ENCODE peak calls at places on chromosomes 13 and 19, in six cellular contexts. T is ovary, U is PC-3, F is dorsolateral prefrontal cortex, H is K562, M is heart left ventricle. R is an unnamed sample.
A peak's percentile ranks its signal among the peaks of the same experiment; 100 is the strongest.

GRCh38 chr19:52789440-52789839 is 2.8 kb upstream of the ZNF600 start:
- DNase-seq in T (no peak), U (no peak), F (no peak), H (no peak), M (no peak), R (no peak)

GRCh38 chr13:112154301-112155060 is 87.5 kb downstream of the SOX1 start:
- DNase-seq in T (no peak), U (no peak), F (no peak), H (no peak), M (no peak), R (no peak)

GRCh38 chr19:10517361-10517759 is at the start of gene S1PR5:
- DNase-seq in T (no peak), U (no peak), F (peak; percentile 88), H (peak; percentile 70), M (peak; percentile 44), R (no peak)

GRCh38 chr19:40246292-40247073 is 20.0 kb upstream of the CCNP start:
- DNase-seq in T (no peak), U (no peak), F (no peak), H (no peak), M (no peak), R (no peak)

GRCh38 chr13:105821337-105821736 is 714.1 kb downstream of the EFNB2 start:
- DNase-seq in T (no peak), U (no peak), F (no peak), H (no peak), M (no peak), R (no peak)

GRCh38 chr19:57566396-57567256 is 7.0 kb upstream of the ZNF550 start:
- DNase-seq in T (no peak), U (no peak), F (no peak), H (no peak), M (no peak), R (no peak)

GRCh38 chr13:43848250-43848649 is 31.3 kb downstream of the CCDC122 start:
- DNase-seq in T (no peak), U (peak; percentile 13), F (no peak), H (no peak), M (no peak), R (no peak)

GRCh38 chr19:34343751-34344150 is 21.2 kb upstream of the GPI start:
- DNase-seq in T (no peak), U (no peak), F (no peak), H (no peak), M (no peak), R (no peak)

GRCh38 chr13:42906257-42906656 is 85.8 kb downstream of the EPSTI1 start:
- DNase-seq in T (no peak), U (no peak), F (no peak), H (no peak), M (no peak), R (no peak)

GRCh38 chr13:93727301-93728141 is 500.9 kb downstream of the GPC6 start:
- DNase-seq in T (no peak), U (peak; percentile 85), F (no peak), H (no peak), M (no peak), R (no peak)

GRCh38 chr19:8445488-8446001 is 770 bp downstream of the HNRNPM start:
- DNase-seq in T (peak; percentile 60), U (peak; percentile 46), F (peak; percentile 56), H (peak; percentile 75), M (peak; percentile 67), R (peak; percentile 78)

GRCh38 chr19:10888421-10888866 is 17.1 kb downstream of the CARM1 start:
- DNase-seq in T (no peak), U (no peak), F (no peak), H (no peak), M (no peak), R (no peak)

GRCh38 chr13:24868874-24869273 is 104.9 kb downstream of the RNF17 start:
- DNase-seq in T (no peak), U (no peak), F (no peak), H (no peak), M (no peak), R (no peak)

GRCh38 chr13:47241446-47241845 is 344.6 kb upstream of the HTR2A start:
- DNase-seq in T (no peak), U (no peak), F (no peak), H (no peak), M (no peak), R (no peak)

GRCh38 chr13:76994281-76994680 is 2.4 kb downstream of the CLN5 start:
- DNase-seq in T (no peak), U (peak; percentile 44), F (no peak), H (no peak), M (no peak), R (no peak)

GRCh38 chr19:58154287-58154678 is 3.7 kb upstream of the ZNF329 start:
- DNase-seq in T (peak; percentile 58), U (no peak), F (no peak), H (no peak), M (peak; percentile 41), R (peak; percentile 37)

GRCh38 chr13:51230473-51231105 is 8.4 kb downstream of the FAM124A start:
- DNase-seq in T (peak; percentile 64), U (no peak), F (no peak), H (no peak), M (peak; percentile 63), R (no peak)

GRCh38 chr19:40802300-40803169 is 3.5 kb downstream of the EGLN2 start:
- DNase-seq in T (peak; percentile 79), U (no peak), F (no peak), H (no peak), M (peak; percentile 82), R (peak; percentile 67)

GRCh38 chr19:47663911-47664771 is 49.1 kb upstream of the EHD2 start:
- DNase-seq in T (peak; percentile 88), U (peak; percentile 86), F (peak; percentile 73), H (peak; percentile 49), M (peak; percentile 76), R (peak; percentile 56)
- H3K4me3 ChIP-seq in T (no peak overlapping the region), U (peak overlapping the region; percentile 53), F (no peak overlapping the region), H (no peak overlapping the region), M (peak overlapping the region; percentile 8), R (no peak overlapping the region)

GRCh38 chr13:49538404-49538803 is 42.7 kb downstream of the PHF11 start:
- DNase-seq in T (no peak), U (no peak), F (no peak), H (no peak), M (no peak), R (no peak)

GRCh38 chr13:49539313-49539712 is 43.6 kb downstream of the PHF11 start:
- DNase-seq in T (peak; percentile 26), U (no peak), F (no peak), H (no peak), M (no peak), R (no peak)

GRCh38 chr13:49536144-49536873 is 40.6 kb downstream of the PHF11 start:
- DNase-seq in T (no peak), U (no peak), F (no peak), H (no peak), M (no peak), R (no peak)

GRCh38 chr13:49540552-49540951 is 44.8 kb downstream of the PHF11 start:
- DNase-seq in T (peak; percentile 46), U (peak; percentile 7), F (no peak), H (no peak), M (no peak), R (no peak)

GRCh38 chr13:49539746-49540145 is 44.0 kb downstream of the PHF11 start:
- DNase-seq in T (no peak), U (no peak), F (no peak), H (no peak), M (no peak), R (no peak)
- H3K27ac ChIP-seq in T (no peak overlapping the region), U (no peak overlapping the region), F (no peak overlapping the region), H (no peak overlapping the region), M (no peak overlapping the region), R (no peak overlapping the region)

DNA sequence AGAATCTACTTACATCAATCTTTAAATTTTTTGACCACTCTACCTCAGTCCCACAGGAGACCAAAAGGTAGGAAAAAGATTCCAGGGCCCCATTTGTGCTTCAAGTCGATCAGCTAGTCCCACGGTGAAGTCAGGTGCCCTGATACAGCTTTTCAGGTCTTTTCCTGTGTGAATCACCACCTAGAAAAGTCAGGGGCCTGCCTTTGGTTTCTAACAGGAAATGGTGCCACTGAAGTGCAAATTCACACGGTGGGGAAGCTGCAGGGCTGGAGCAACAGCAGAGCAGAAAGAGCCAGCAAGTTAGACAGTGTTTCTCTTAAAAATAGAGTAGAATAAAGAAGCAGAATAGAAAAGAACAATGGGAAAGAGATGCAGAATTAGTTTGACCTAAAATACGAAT is 107.5 kb downstream of the KLF12 start:
- DNase-seq in T (no peak), U (peak; percentile 23), F (no peak), H (no peak), M (no peak), R (no peak)
- H3K4me3 ChIP-seq in T (no peak overlapping the region), U (no peak overlapping the region), F (no peak overlapping the region), H (no peak overlapping the region), M (no peak overlapping the region), R (no peak overlapping the region)

GRCh38 chr19:1656988-1657536 is 4.6 kb upstream of the TCF3 start:
- DNase-seq in T (no peak), U (no peak), F (no peak), H (no peak), M (no peak), R (no peak)
- H3K27ac ChIP-seq in T (no peak overlapping the region), U (no peak overlapping the region), F (no peak overlapping the region), H (no peak overlapping the region), M (no peak overlapping the region), R (no peak overlapping the region)

DNA sequence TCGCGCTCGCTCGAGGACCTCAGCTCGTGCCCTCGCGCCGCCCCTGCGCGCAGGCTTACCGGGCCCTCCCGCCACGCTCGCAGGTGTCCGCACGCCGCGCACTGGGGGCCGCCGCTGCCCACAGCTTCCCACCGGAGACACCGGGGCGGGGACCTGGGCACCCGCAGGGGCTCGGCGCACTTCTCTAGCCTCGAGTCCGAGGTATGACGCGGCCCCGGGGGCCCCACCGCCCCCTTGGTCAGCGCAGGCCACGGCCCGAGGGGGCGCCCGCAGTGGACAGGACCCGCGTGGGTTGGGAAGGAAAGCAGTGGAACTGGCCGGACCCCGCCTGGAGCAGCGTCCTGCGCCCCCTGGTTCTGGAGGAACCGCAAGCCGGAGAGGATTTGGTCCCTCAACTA is 2.1 kb upstream of the GRWD1 start:
- DNase-seq in T (no peak), U (no peak), F (no peak), H (no peak), M (no peak), R (no peak)
- H3K4me3 ChIP-seq in T (no peak overlapping the region), U (no peak overlapping the region), F (peak overlapping the region; percentile 94), H (no peak overlapping the region), M (peak overlapping the region; percentile 92), R (no peak overlapping the region)

GRCh38 chr13:41213919-41214318 is 19.6 kb upstream of the KBTBD7 start:
- DNase-seq in T (no peak), U (no peak), F (no peak), H (no peak), M (no peak), R (no peak)
- H3K27ac ChIP-seq in T (no peak overlapping the region), U (no peak overlapping the region), F (no peak overlapping the region), H (no peak overlapping the region), M (no peak overlapping the region), R (no peak overlapping the region)

DNA sequence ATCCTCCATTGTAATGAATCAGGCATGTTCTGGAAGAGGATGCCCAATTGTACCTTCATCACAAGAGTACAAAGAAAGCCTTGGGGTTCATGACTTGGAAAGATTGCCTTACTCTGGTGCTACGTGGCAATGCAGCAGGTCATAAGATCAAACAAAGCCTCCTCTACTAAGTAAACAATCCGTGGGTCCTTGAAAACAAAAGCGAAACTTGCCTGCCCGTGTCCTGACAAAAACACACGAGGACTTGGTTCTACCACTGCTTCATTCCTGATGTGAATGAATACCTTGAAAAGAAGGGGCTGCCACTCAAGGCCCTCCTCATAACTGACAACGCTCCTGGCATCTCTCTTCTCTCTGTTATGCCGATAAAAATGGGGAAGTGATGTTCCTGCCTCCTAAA is 18.9 kb downstream of the ZNF563 start:
- DNase-seq in T (no peak), U (no peak), F (no peak), H (no peak), M (no peak), R (no peak)
- H3K4me3 ChIP-seq in T (no peak overlapping the region), U (no peak overlapping the region), F (no peak overlapping the region), H (no peak overlapping the region), M (no peak overlapping the region), R (peak overlapping the region; percentile 17)